ENCODE peak calls at places on chromosomes 2 and 18, in five cellular contexts. One of them, this sample, is unnamed.

GRCh38 chr18:23631312-23631711 is 31.4 kb downstream of the ANKRD29 start:
- DNase-seq in GM23338: no peak
- DNase-seq in breast epithelium: no peak
- DNase-seq in SK-N-SH: no peak
- DNase-seq in sigmoid colon: no peak
- DNase-seq in this sample: no peak

GRCh38 chr18:23133860-23134779 is 1.2 kb upstream of the CABLES1 start:
- DNase-seq in GM23338: peak
- DNase-seq in breast epithelium: peak
- DNase-seq in SK-N-SH: peak
- DNase-seq in sigmoid colon: no peak
- DNase-seq in this sample: no peak

GRCh38 chr2:123040506-123040905 is 984.6 kb upstream of the CNTNAP5 start:
- DNase-seq in GM23338: no peak
- DNase-seq in breast epithelium: no peak
- DNase-seq in SK-N-SH: no peak
- DNase-seq in sigmoid colon: no peak
- DNase-seq in this sample: no peak

GRCh38 chr2:96788393-96789244 is 27.4 kb upstream of the CNNM3 start:
- DNase-seq in GM23338: no peak
- DNase-seq in breast epithelium: no peak
- DNase-seq in SK-N-SH: peak
- DNase-seq in sigmoid colon: peak
- DNase-seq in this sample: no peak

GRCh38 chr2:229416116-229416694 is 145.1 kb upstream of the PID1 start:
- DNase-seq in GM23338: no peak
- DNase-seq in breast epithelium: peak
- DNase-seq in SK-N-SH: no peak
- DNase-seq in sigmoid colon: peak
- DNase-seq in this sample: peak

GRCh38 chr2:54416166-54416798 is 39.8 kb upstream of the SPTBN1 start:
- DNase-seq in GM23338: no peak
- DNase-seq in breast epithelium: no peak
- DNase-seq in SK-N-SH: no peak
- DNase-seq in sigmoid colon: no peak
- DNase-seq in this sample: no peak

GRCh38 chr2:226707500-226707899 is 92.1 kb downstream of the IRS1 start:
- DNase-seq in GM23338: no peak
- DNase-seq in breast epithelium: no peak
- DNase-seq in SK-N-SH: no peak
- DNase-seq in sigmoid colon: no peak
- DNase-seq in this sample: no peak

GRCh38 chr2:150911766-150912280 is 349.8 kb downstream of the RBM43 start:
- DNase-seq in GM23338: peak
- DNase-seq in breast epithelium: peak
- DNase-seq in SK-N-SH: no peak
- DNase-seq in sigmoid colon: peak
- DNase-seq in this sample: peak

GRCh38 chr2:65456074-65456473 is 23.7 kb upstream of the SPRED2 start:
- DNase-seq in GM23338: no peak
- DNase-seq in breast epithelium: no peak
- DNase-seq in SK-N-SH: no peak
- DNase-seq in sigmoid colon: no peak
- DNase-seq in this sample: no peak

GRCh38 chr2:88636026-88636425 is 8.8 kb upstream of the EIF2AK3 start:
- DNase-seq in GM23338: no peak
- DNase-seq in breast epithelium: no peak
- DNase-seq in SK-N-SH: no peak
- DNase-seq in sigmoid colon: no peak
- DNase-seq in this sample: no peak

GRCh38 chr2:241894056-241894641 is 24.6 kb downstream of the RTP5 start:
- DNase-seq in GM23338: no peak
- DNase-seq in breast epithelium: no peak
- DNase-seq in SK-N-SH: no peak
- DNase-seq in sigmoid colon: no peak
- DNase-seq in this sample: no peak

GRCh38 chr2:234951386-234952269 is at the start of gene SH3BP4:
- DNase-seq in GM23338: peak
- DNase-seq in breast epithelium: peak
- DNase-seq in SK-N-SH: peak
- DNase-seq in sigmoid colon: peak
- DNase-seq in this sample: no peak

GRCh38 chr2:110674620-110675555 is 3.0 kb downstream of the BUB1 start:
- DNase-seq in GM23338: peak
- DNase-seq in breast epithelium: no peak
- DNase-seq in SK-N-SH: no peak
- DNase-seq in sigmoid colon: no peak
- DNase-seq in this sample: peak

DNA sequence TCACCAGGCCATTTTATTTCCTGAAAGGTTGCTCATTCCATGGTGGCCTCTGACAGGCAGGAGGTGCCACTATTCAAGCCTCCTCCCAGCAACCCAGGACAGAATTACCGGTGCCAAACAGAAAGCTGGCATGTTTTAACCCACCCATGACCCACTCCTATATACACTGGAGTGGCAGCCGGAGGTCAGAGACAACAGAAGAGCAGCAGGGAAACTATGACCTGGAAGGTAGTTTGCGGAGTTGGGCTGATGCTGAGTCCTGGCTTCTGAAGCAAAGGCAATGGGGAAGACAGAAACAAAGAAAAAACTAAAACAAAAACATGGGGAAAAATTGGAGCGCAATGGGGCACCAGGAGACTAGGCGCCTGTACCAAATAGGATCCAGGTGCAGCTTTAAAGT is 2.2 kb downstream of the RFTN2 start:
- DNase-seq in GM23338: peak
- DNase-seq in breast epithelium: no peak
- DNase-seq in SK-N-SH: no peak
- DNase-seq in sigmoid colon: no peak
- DNase-seq in this sample: no peak
- H3K4me3 ChIP-seq in GM23338: no peak
- H3K4me3 ChIP-seq in breast epithelium: peak
- H3K4me3 ChIP-seq in SK-N-SH: no peak
- H3K4me3 ChIP-seq in sigmoid colon: peak
- H3K4me3 ChIP-seq in this sample: no peak

GRCh38 chr2:109437325-109438090 is 176.3 kb downstream of the SEPTIN10 start:
- DNase-seq in GM23338: no peak
- DNase-seq in breast epithelium: no peak
- DNase-seq in SK-N-SH: no peak
- DNase-seq in sigmoid colon: peak
- DNase-seq in this sample: no peak
- TF ChIP-seq POLR2AphosphoS5 in GM23338: no peak
- TF ChIP-seq POLR2AphosphoS5 in breast epithelium: no peak
- TF ChIP-seq POLR2AphosphoS5 in SK-N-SH: no peak
- TF ChIP-seq POLR2AphosphoS5 in sigmoid colon: no peak
- TF ChIP-seq POLR2AphosphoS5 in this sample: no peak

GRCh38 chr2:231246171-231246842 is 47.9 kb downstream of the ARMC9 start:
- DNase-seq in GM23338: no peak
- DNase-seq in breast epithelium: no peak
- DNase-seq in SK-N-SH: no peak
- DNase-seq in sigmoid colon: no peak
- DNase-seq in this sample: no peak

GRCh38 chr2:231256494-231256893 is 58.1 kb downstream of the ARMC9 start:
- DNase-seq in GM23338: no peak
- DNase-seq in breast epithelium: no peak
- DNase-seq in SK-N-SH: no peak
- DNase-seq in sigmoid colon: no peak
- DNase-seq in this sample: no peak

GRCh38 chr2:231250146-231250545 is 51.7 kb downstream of the ARMC9 start:
- DNase-seq in GM23338: no peak
- DNase-seq in breast epithelium: no peak
- DNase-seq in SK-N-SH: no peak
- DNase-seq in sigmoid colon: no peak
- DNase-seq in this sample: no peak

GRCh38 chr2:231245253-231246094 is 47.0 kb downstream of the ARMC9 start:
- DNase-seq in GM23338: no peak
- DNase-seq in breast epithelium: no peak
- DNase-seq in SK-N-SH: no peak
- DNase-seq in sigmoid colon: no peak
- DNase-seq in this sample: peak

GRCh38 chr2:231250698-231251097 is 52.3 kb downstream of the ARMC9 start:
- DNase-seq in GM23338: no peak
- DNase-seq in breast epithelium: no peak
- DNase-seq in SK-N-SH: no peak
- DNase-seq in sigmoid colon: no peak
- DNase-seq in this sample: no peak
- TF ChIP-seq CTCF in GM23338: no peak
- TF ChIP-seq CTCF in breast epithelium: no peak
- TF ChIP-seq CTCF in SK-N-SH: no peak
- TF ChIP-seq CTCF in sigmoid colon: no peak
- TF ChIP-seq CTCF in this sample: no peak

DNA sequence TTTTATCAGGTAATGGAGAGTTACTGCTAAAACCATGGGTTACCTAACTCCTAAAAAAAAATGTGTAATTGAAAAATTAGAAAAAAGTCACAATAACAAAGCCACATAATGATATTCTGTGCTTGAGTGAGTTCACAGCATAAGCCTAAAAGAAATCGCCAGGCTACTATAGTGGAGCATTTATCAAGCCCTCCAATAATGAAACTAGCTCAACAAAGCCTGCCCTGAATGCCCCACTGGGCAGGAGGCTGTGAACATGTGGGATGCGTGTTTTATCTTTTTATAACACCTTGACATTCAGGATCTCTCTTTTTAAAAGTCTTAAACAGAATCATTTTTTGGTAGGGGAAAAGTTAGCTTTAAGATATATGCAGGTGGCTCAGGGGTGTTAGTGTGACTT is 86.3 kb downstream of the KCTD18 start:
- DNase-seq in GM23338: no peak
- DNase-seq in breast epithelium: no peak
- DNase-seq in SK-N-SH: no peak
- DNase-seq in sigmoid colon: no peak
- DNase-seq in this sample: no peak
- H3K4me3 ChIP-seq in GM23338: no peak
- H3K4me3 ChIP-seq in breast epithelium: no peak
- H3K4me3 ChIP-seq in SK-N-SH: no peak
- H3K4me3 ChIP-seq in sigmoid colon: no peak
- H3K4me3 ChIP-seq in this sample: no peak

GRCh38 chr2:85585781-85586105 is 1.5 kb downstream of the VAMP5 start:
- DNase-seq in GM23338: no peak
- DNase-seq in breast epithelium: no peak
- DNase-seq in SK-N-SH: no peak
- DNase-seq in sigmoid colon: no peak
- DNase-seq in this sample: no peak
- TF ChIP-seq POLR2AphosphoS5 in GM23338: no peak
- TF ChIP-seq POLR2AphosphoS5 in breast epithelium: no peak
- TF ChIP-seq POLR2AphosphoS5 in SK-N-SH: no peak
- TF ChIP-seq POLR2AphosphoS5 in sigmoid colon: peak
- TF ChIP-seq POLR2AphosphoS5 in this sample: no peak

DNA sequence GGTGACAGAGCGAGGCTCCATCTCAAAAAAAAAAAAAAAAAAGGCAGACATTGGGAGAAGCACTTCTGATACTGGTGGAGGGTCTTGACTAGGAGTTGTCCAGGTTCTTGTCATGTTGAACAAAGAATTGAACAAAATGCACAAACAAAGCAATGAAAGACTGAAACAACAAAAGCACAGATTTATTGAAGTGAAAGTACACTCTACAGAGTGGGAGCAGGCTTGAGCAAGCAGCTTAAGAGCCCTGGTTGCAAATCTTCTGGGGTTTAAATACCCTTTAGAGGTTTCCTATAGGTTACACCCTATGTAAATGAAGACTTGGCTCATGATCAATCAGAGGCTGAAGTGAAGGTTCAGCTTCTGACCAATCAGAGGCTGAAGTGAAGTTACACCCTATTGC is 6.4 kb upstream of the SS18 start:
- DNase-seq in GM23338: no peak
- DNase-seq in breast epithelium: no peak
- DNase-seq in SK-N-SH: no peak
- DNase-seq in sigmoid colon: no peak
- DNase-seq in this sample: no peak
- TF ChIP-seq CTCF in GM23338: no peak
- TF ChIP-seq CTCF in breast epithelium: no peak
- TF ChIP-seq CTCF in SK-N-SH: no peak
- TF ChIP-seq CTCF in sigmoid colon: no peak
- TF ChIP-seq CTCF in this sample: no peak

This sample was measured in HL-60.